ENCODE peak calls at places on chromosomes 6 and 20, in nine cellular contexts. K is sigmoid colon, P is endodermal cell, W is left ventricle myocardium inferior, D is suprapubic skin, N is HCT116, J is breast epithelium, U is IMR-90, H is upper lobe of left lung. M is an unnamed sample. For H3K27me3, the result is how much of the 10 kb centered on the place peaks cover.

GRCh38 chr6:37635319-37635718 is 62.4 kb downstream of the MDGA1 start:
- DNase-seq in K (no peak), P (no peak), W (no peak), D (no peak), N (no peak), J (no peak), U (no peak), H (no peak), M (no peak)

GRCh38 chr6:166477647-166478365 is 95.1 kb upstream of the MPC1 start:
- DNase-seq in K (no peak), P (no peak), W (no peak), D (peak), N (no peak), J (peak), U (no peak), H (no peak), M (no peak)

GRCh38 chr20:47929368-47930115 is 144.3 kb upstream of the SULF2 start:
- DNase-seq in K (no peak), P (no peak), W (no peak), D (no peak), N (peak), J (no peak), U (peak), H (no peak), M (no peak)

GRCh38 chr6:101921829-101922450 is 528.4 kb downstream of the GRIK2 start:
- DNase-seq in K (no peak), P (no peak), W (no peak), D (no peak), N (no peak), J (no peak), U (no peak), H (no peak), M (no peak)

GRCh38 chr20:1144401-1145172 is 26.2 kb downstream of the PSMF1 start:
- DNase-seq in K (no peak), P (no peak), W (no peak), D (no peak), N (no peak), J (no peak), U (no peak), H (no peak), M (no peak)

GRCh38 chr6:45818655-45819054 is 197.0 kb downstream of the CLIC5 start:
- DNase-seq in K (no peak), P (no peak), W (no peak), D (no peak), N (no peak), J (no peak), U (no peak), H (no peak), M (no peak)

GRCh38 chr20:51586005-51586440 is 43.5 kb upstream of the NFATC2 start:
- DNase-seq in K (no peak), P (peak), W (no peak), D (no peak), N (peak), J (no peak), U (peak), H (no peak), M (no peak)

GRCh38 chr6:168282985-168283685 is 36.4 kb downstream of the DACT2 start:
- DNase-seq in K (peak), P (peak), W (no peak), D (no peak), N (no peak), J (no peak), U (no peak), H (no peak), M (no peak)

GRCh38 chr6:72321741-72322140 is 300.1 kb upstream of the KCNQ5 start:
- DNase-seq in K (no peak), P (no peak), W (no peak), D (no peak), N (no peak), J (no peak), U (peak), H (no peak), M (no peak)

GRCh38 chr6:7129360-7129759 is 21.6 kb downstream of the RREB1 start:
- DNase-seq in K (no peak), P (no peak), W (no peak), D (no peak), N (no peak), J (peak), U (no peak), H (no peak), M (no peak)

GRCh38 chr6:110890288-110890687 is 15.7 kb downstream of the AMD1 start:
- DNase-seq in K (no peak), P (no peak), W (no peak), D (no peak), N (no peak), J (no peak), U (no peak), H (no peak), M (no peak)

GRCh38 chr6:130183271-130184222 is 39.2 kb downstream of the SAMD3 start:
- DNase-seq in K (no peak), P (no peak), W (no peak), D (no peak), N (no peak), J (no peak), U (no peak), H (no peak), M (no peak)

GRCh38 chr6:51619042-51619799 is 468.2 kb downstream of the PKHD1 start:
- DNase-seq in K (no peak), P (no peak), W (no peak), D (no peak), N (no peak), J (no peak), U (no peak), H (no peak), M (peak)

GRCh38 chr20:1478566-1478965 is 11.9 kb upstream of the NSFL1C start:
- DNase-seq in K (no peak), P (no peak), W (no peak), D (no peak), N (peak), J (no peak), U (peak), H (no peak), M (no peak)

GRCh38 chr6:15121443-15121842 is 124.4 kb upstream of the JARID2 start:
- DNase-seq in K (no peak), P (no peak), W (no peak), D (no peak), N (no peak), J (no peak), U (no peak), H (no peak), M (no peak)

GRCh38 chr6:88177961-88178464 is 11.9 kb upstream of the CNR1 start:
- DNase-seq in K (no peak), P (no peak), W (no peak), D (no peak), N (no peak), J (no peak), U (no peak), H (no peak), M (no peak)

GRCh38 chr6:1535295-1535694 is 74.4 kb upstream of the FOXC1 start:
- DNase-seq in K (no peak), P (no peak), W (no peak), D (no peak), N (no peak), J (no peak), U (no peak), H (no peak), M (no peak)

GRCh38 chr6:132023490-132023889 is 72.3 kb upstream of the CCN2 start:
- DNase-seq in K (no peak), P (peak), W (no peak), D (no peak), N (peak), J (no peak), U (no peak), H (no peak), M (no peak)

GRCh38 chr6:72946766-72947165 is 278.5 kb downstream of the KHDC1L start:
- DNase-seq in K (no peak), P (no peak), W (no peak), D (no peak), N (no peak), J (no peak), U (peak), H (no peak), M (no peak)

GRCh38 chr6:98769546-98769945 is 64.8 kb upstream of the POU3F2 start:
- DNase-seq in K (no peak), P (peak), W (no peak), D (no peak), N (peak), J (no peak), U (peak), H (no peak), M (no peak)

GRCh38 chr6:27091661-27092315 is 155.7 kb upstream of the PRSS16 start:
- DNase-seq in K (no peak), P (peak), W (no peak), D (no peak), N (peak), J (no peak), U (peak), H (peak), M (no peak)

GRCh38 chr20:20926222-20926905 is 179.8 kb downstream of the LINC00237 start:
- DNase-seq in K (no peak), P (peak), W (no peak), D (no peak), N (no peak), J (no peak), U (no peak), H (peak), M (no peak)

DNA sequence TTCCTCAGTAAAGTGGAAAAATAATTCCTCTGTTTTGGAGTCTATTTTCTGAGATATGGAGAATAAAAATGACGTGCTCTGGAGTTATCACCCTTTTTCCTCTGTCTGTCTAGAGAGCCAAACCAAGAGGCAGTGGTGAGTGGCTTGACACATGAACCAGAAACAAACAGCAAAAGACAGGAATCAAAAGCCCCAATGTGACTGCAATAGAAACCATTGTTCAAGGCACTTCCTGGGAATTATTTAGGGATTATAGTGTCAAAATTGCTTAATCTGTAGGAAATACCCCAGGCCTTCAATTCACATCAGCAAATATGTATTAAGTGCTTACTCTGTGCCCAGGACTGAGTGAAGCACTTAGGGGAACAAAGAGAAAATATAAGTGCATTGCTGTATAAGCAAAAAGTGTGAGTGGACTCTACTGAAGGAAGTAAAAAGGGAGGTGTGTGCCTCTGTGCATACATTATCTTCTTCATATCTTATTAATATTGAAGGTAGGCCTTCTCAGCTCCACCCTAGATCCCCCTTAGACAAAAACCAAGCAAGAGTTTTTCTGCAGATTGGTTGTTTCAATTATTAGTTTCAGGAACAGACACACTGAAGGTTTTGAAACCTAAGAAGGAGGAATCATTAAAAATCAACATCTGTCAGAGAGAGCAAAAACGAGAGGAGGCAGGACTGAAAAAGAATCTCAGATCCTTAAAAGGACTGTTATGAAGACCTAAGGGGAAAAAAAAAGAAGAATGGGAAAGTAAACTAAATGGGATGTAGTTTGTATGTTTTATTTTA is 560.6 kb upstream of the JAG1 start:
- DNase-seq in K (no peak), P (no peak), W (no peak), D (no peak), N (no peak), J (no peak), U (peak), H (no peak), M (no peak)
- H3K27me3 ChIP-seq in K (under half), P (under half), W (under half), D (under half), N (under half), J (under half), U (under half), H (under half), M (under half)

DNA sequence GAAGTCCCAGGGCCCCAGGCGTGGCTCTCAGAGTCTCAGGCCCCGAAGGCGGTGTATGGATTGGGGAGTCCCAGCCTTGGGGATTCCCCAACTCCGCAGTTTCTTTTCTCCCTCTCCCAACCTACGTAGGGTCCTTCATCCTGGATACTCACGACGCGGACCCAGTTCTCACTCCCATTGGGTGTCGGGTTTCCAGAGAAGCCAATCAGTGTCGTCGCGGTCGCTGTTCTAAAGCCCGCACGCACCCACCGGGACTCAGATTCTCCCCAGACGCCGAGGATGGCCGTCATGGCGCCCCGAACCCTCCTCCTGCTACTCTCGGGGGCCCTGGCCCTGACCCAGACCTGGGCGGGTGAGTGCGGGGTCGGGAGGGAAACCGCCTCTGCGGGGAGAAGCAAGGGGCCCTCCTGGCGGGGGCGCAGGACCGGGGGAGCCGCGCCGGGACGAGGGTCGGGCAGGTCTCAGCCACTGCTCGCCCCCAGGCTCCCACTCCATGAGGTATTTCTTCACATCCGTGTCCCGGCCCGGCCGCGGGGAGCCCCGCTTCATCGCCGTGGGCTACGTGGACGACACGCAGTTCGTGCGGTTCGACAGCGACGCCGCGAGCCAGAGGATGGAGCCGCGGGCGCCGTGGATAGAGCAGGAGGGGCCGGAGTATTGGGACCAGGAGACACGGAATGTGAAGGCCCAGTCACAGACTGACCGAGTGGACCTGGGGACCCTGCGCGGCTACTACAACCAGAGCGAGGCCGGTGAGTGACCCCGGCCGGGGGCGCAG is at the start of gene HLA-A:
- DNase-seq in K (peak), P (peak), W (peak), D (peak), N (peak), J (peak), U (peak), H (peak), M (peak)
- TF ChIP-seq CTCF in K (no peak), P (no peak), W (no peak), D (no peak), N (no peak), J (no peak), U (no peak), H (no peak), M (no peak)

DNA sequence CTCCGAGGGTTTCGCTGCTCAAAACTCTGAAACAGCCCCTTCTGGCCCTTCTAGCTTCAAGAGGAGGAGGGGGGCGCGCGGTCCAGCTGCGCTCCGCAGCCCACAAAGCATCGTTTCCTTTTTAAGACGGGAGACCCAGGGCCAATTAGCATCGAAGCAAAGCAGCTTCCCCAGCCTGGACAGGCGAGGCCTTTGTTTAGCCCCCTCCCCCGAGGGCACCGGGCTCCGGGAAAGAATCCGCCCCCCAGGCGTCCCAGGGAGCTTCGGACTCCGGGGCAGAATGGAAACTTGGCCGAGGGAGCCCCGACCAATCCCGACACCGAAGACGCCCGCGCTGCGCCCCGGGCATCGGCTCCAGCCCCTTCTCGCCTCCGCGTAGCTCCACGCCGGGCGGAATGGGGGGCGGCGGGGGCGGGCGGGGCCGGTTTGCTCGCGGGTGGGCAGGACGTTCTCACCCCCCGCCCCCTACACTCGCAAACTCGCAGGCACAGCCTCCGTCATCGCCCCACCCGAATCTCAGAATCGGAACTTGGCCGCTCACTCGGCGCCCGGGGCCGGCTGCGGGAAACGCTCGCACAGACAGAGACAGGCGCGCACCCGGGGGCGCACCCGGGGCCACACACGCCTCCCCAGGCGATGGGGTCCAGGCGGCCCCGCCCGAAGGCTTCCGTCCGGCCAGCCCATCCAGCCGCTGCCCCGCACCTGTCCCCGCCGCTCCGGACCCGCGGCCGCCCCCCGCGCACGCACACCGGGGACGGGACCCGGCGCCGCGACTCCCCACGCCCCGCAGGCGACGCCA is 626 bp downstream of the NKAIN4 start:
- DNase-seq in K (no peak), P (peak), W (no peak), D (no peak), N (no peak), J (no peak), U (no peak), H (peak), M (no peak)
- H3K27me3 ChIP-seq in K (under half), P (half or more), W (half or more), D (half or more), N (under half), J (under half), U (half or more), H (under half), M (under half)

DNA sequence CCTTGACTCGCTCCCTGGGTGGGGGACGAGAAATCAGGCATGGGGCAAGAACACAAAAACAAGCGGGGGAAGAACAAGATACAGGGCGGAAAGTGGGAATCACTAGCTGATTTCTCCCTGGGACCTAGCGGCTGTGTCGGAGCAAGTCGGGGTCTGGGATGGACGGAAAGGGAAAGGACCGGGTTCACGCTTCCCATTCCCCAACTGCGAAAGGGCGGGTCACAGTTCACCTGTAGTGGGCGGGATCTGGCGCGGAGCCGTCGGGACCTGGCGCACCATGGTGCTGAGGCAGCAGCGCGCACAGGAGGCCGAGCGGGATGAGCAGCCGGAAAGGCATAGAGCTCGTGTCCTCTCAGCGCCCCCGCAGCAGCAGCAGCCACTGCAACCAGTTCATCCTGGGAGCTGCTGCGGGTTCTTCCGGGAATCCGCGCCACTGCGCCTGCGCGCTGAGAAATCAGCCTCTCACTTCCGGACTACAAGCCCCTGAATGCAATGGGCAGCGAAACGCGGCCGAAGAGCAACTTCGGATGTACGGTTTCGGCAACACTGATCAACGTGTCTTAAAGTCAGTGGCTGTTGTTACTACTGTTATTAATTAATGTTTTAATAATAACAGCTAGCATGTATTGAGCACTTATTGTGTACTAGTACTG is at the start of gene EDEM2:
- DNase-seq in K (peak), P (peak), W (peak), D (peak), N (peak), J (peak), U (peak), H (peak), M (peak)
- TF ChIP-seq CTCF in K (no peak), P (no peak), W (no peak), D (no peak), N (no peak), J (no peak), U (no peak), H (no peak), M (no peak)

GRCh38 chr6:33088258-33088930 is 12.6 kb downstream of the HLA-DPB1 start:
- DNase-seq in K (no peak), P (no peak), W (no peak), D (no peak), N (peak), J (no peak), U (no peak), H (no peak), M (no peak)
- H3K27me3 ChIP-seq in K (under half), P (under half), W (under half), D (under half), N (under half), J (under half), U (under half), H (under half), M (under half)

DNA sequence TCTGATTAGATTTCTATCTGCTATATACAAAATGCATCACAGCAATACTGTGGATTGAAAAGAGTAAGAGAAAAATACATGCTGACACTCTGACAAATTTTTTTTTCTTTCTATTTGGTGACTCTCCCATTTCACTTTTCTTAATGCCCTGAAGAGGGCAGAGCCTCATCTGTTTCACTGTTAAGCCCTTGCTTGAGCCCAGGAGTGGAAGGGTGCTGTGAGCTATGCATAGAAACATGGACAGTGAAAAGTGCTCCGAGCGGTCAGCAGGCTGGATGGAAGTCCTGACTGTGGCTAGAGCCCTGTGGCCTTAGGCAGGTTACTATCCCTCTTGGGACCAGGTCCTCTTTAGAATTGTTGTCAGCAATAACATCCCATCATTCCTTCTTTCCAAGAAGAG is 17.4 kb upstream of the CSE1L start:
- DNase-seq in K (no peak), P (peak), W (no peak), D (peak), N (no peak), J (no peak), U (peak), H (no peak), M (no peak)
- TF ChIP-seq CTCF in K (no peak), P (peak), W (peak), D (no peak), N (peak), J (no peak), U (peak), H (no peak), M (no peak)

GRCh38 chr20:41376349-41376748 is 9.7 kb upstream of the EMILIN3 start:
- DNase-seq in K (no peak), P (no peak), W (no peak), D (no peak), N (no peak), J (no peak), U (no peak), H (no peak), M (no peak)

GRCh38 chr20:41374568-41374920 is 7.9 kb upstream of the EMILIN3 start:
- DNase-seq in K (no peak), P (no peak), W (no peak), D (no peak), N (no peak), J (no peak), U (no peak), H (no peak), M (no peak)

GRCh38 chr20:41373851-41374567 is 7.4 kb upstream of the EMILIN3 start:
- DNase-seq in K (no peak), P (no peak), W (no peak), D (no peak), N (no peak), J (no peak), U (no peak), H (no peak), M (no peak)

GRCh38 chr20:41377275-41377674 is 10.7 kb upstream of the EMILIN3 start:
- DNase-seq in K (no peak), P (no peak), W (no peak), D (no peak), N (no peak), J (no peak), U (no peak), H (no peak), M (no peak)

GRCh38 chr20:41375846-41376245 is 9.2 kb upstream of the EMILIN3 start:
- DNase-seq in K (no peak), P (no peak), W (no peak), D (no peak), N (no peak), J (no peak), U (no peak), H (no peak), M (no peak)
- H3K27me3 ChIP-seq in K (under half), P (under half), W (under half), D (under half), N (under half), J (under half), U (half or more), H (under half), M (under half)

M was measured in stomach.